ENCODE peak calls at places on chromosomes 3 and 15, in seven cellular contexts. B is GM20000, Y is HTR-8/SVneo, O is ecto neural progenitor cell, J is DMS79 treated with DMSO at 0.1 percent for 48 hours, K is cardiac fibroblast, A is amniotic stem cell. T is an unnamed sample.

GRCh38 chr15:62896380-62896866 is 146.1 kb upstream of the TPM1 start:
- DNase-seq in A (no peak), Y (no peak), B (no peak), J (no peak), O (no peak), K (peak), T (no peak)

GRCh38 chr15:66846031-66846430 is 144.0 kb downstream of the SMAD6 start:
- DNase-seq in B (no peak), Y (no peak), K (no peak), A (no peak), J (no peak), O (peak), T (no peak)

GRCh38 chr15:69034352-69034751 is 19.9 kb downstream of the NOX5 start:
- DNase-seq in B (no peak), J (no peak), O (peak), A (no peak), K (peak), Y (peak), T (no peak)

GRCh38 chr15:43901485-43901884 is 74.7 kb downstream of the WDR76 start:
- DNase-seq in B (no peak), K (no peak), Y (no peak), A (no peak), O (no peak), J (no peak), T (no peak)

GRCh38 chr3:99929409-99930139 is 111.9 kb downstream of the CMSS1 start:
- DNase-seq in K (peak), J (no peak), O (no peak), B (no peak), Y (no peak), A (no peak), T (no peak)

GRCh38 chr3:196186661-196187573 is 24.3 kb downstream of the ZDHHC19 start:
- DNase-seq in J (peak), K (no peak), Y (no peak), O (peak), B (peak), A (no peak), T (peak)

GRCh38 chr15:67066041-67067021 is 929 bp downstream of the SMAD3 start:
- DNase-seq in J (no peak), B (peak), A (no peak), K (peak), Y (no peak), O (peak), T (peak)

GRCh38 chr3:33786565-33787327 is 11.7 kb upstream of the PDCD6IP start:
- DNase-seq in J (no peak), Y (no peak), O (no peak), K (no peak), A (no peak), B (no peak), T (no peak)

GRCh38 chr3:15011174-15011573 is 53.9 kb downstream of the MRPS25 start:
- DNase-seq in B (no peak), O (no peak), A (no peak), J (no peak), K (no peak), Y (no peak), T (no peak)

GRCh38 chr3:155753038-155753647 is 8.3 kb upstream of the PLCH1 start:
- DNase-seq in B (no peak), K (peak), O (no peak), Y (peak), J (peak), A (peak), T (peak)

GRCh38 chr3:132593241-132593949 is 3.7 kb upstream of the ACKR4 start:
- DNase-seq in K (no peak), O (no peak), B (no peak), Y (no peak), A (no peak), J (no peak), T (no peak)

GRCh38 chr3:131549340-131549739 is 46.6 kb upstream of the MRPL3 start:
- DNase-seq in K (peak), J (no peak), Y (no peak), O (no peak), A (no peak), B (peak), T (peak)

GRCh38 chr15:48331796-48332641 is 790 bp downstream of the DUT start:
- DNase-seq in A (no peak), K (no peak), O (peak), J (peak), B (peak), Y (peak), T (peak)

GRCh38 chr15:25715536-25716413 is 147.4 kb downstream of the ATP10A start:
- DNase-seq in J (no peak), Y (no peak), B (no peak), K (no peak), O (no peak), A (no peak), T (no peak)

GRCh38 chr3:115325539-115325938 is 178.5 kb upstream of the ZBTB20 start:
- DNase-seq in J (no peak), O (peak), K (peak), A (no peak), B (peak), Y (no peak), T (peak)

GRCh38 chr3:156577731-156578130 is 22.8 kb upstream of the SSR3 start:
- DNase-seq in A (peak), Y (no peak), J (no peak), B (no peak), K (peak), O (no peak), T (no peak)

GRCh38 chr15:85800460-85801123 is 5.9 kb upstream of the KLHL25 start:
- DNase-seq in B (no peak), O (no peak), K (peak), J (peak), Y (peak), A (no peak), T (no peak)

GRCh38 chr3:33030802-33031201 is 66.1 kb downstream of the GLB1 start:
- DNase-seq in O (no peak), J (no peak), B (no peak), K (no peak), A (no peak), Y (no peak), T (peak)

GRCh38 chr3:9903238-9903624 is 583 bp downstream of the IL17RE start:
- DNase-seq in A (no peak), Y (no peak), K (peak), O (no peak), J (no peak), B (no peak), T (no peak)